ENCODE peak calls at places on chromosomes 6 and 20, in four cellular contexts. X is stimulated activated naive CD4-positive, alpha-beta T cell; F is lung; E is spleen. I is an unnamed sample.

GRCh38 chr20:2558581-2559301 is 22.4 kb downstream of the TMC2 start:
- DNase-seq in E (no peak), X (no peak), F (peak; percentile 20), I (peak; percentile 61)

GRCh38 chr6:71665931-71666330 is 220.4 kb upstream of the RIMS1 start:
- DNase-seq in F (no peak), X (no peak), E (no peak), I (no peak)

GRCh38 chr6:135600931-135601330 is 103.4 kb upstream of the AHI1 start:
- DNase-seq in X (no peak), E (no peak), F (no peak), I (no peak)

GRCh38 chr6:139587469-139587868 is 213.0 kb upstream of the CITED2 start:
- DNase-seq in E (no peak), F (no peak), X (no peak), I (no peak)

GRCh38 chr6:56223995-56224394 is 23.4 kb downstream of the COL21A1 start:
- DNase-seq in F (no peak), X (no peak), E (no peak), I (no peak)

GRCh38 chr6:26454641-26455040 is 3.1 kb upstream of the BTN2A1 start:
- DNase-seq in F (no peak), E (no peak), X (no peak), I (no peak)

GRCh38 chr6:14165091-14165490 is 47.5 kb downstream of the CD83 start:
- DNase-seq in E (no peak), X (no peak), F (no peak), I (no peak)

GRCh38 chr20:58682656-58683055 is 9.9 kb upstream of the NPEPL1 start:
- DNase-seq in F (no peak), E (no peak), X (no peak), I (no peak)

GRCh38 chr6:41284726-41285125 is 1.8 kb downstream of the TREM1 start:
- DNase-seq in X (no peak), E (no peak), F (peak; percentile 73), I (peak; percentile 35)

GRCh38 chr6:159724778-159725177 is 2.5 kb upstream of the WTAP start:
- DNase-seq in X (no peak), F (no peak), E (no peak), I (no peak)

GRCh38 chr20:46117704-46118467 is at the start of gene CD40:
- DNase-seq in E (peak; percentile 93), X (peak; percentile 42), F (peak; percentile 86), I (peak; percentile 95)

GRCh38 chr6:105280033-105280432 is 100.2 kb upstream of the POPDC3 start:
- DNase-seq in F (no peak), X (no peak), E (no peak), I (no peak)

GRCh38 chr20:38842558-38842981 is 37.1 kb downstream of the PPP1R16B start:
- DNase-seq in E (peak; percentile 91), X (no peak), F (no peak), I (no peak)

GRCh38 chr6:168683621-168684020 is 242.6 kb downstream of the SMOC2 start:
- DNase-seq in X (no peak), E (no peak), F (no peak), I (peak; percentile 41)

GRCh38 chr20:9260027-9260426 is 191.1 kb downstream of the PLCB4 start:
- DNase-seq in F (no peak), E (no peak), X (no peak), I (no peak)

I was measured in H1.